ENCODE peak calls at places on chromosomes 12 and 14, in six cellular contexts. One of them, this sample, is unnamed.

GRCh38 chr14:104863923-104864266 is 1.2 kb upstream of the CEP170B start:
- DNase-seq in fibroblast of lung: no peak
- DNase-seq in H54: no peak
- DNase-seq in ovary: no peak
- DNase-seq in iris pigment epithelial cell: no peak
- DNase-seq in neural crest cell: no peak
- DNase-seq in this sample: no peak

GRCh38 chr12:54229624-54230212 is 40.9 kb upstream of the SMUG1 start:
- DNase-seq in fibroblast of lung: peak; percentile 96
- DNase-seq in H54: peak; percentile 71
- DNase-seq in ovary: no peak
- DNase-seq in iris pigment epithelial cell: peak; percentile 90
- DNase-seq in neural crest cell: no peak
- DNase-seq in this sample: no peak

GRCh38 chr12:46676797-46677520 is 148.8 kb downstream of the SLC38A4 start:
- DNase-seq in fibroblast of lung: no peak
- DNase-seq in H54: no peak
- DNase-seq in ovary: no peak
- DNase-seq in iris pigment epithelial cell: no peak
- DNase-seq in neural crest cell: no peak
- DNase-seq in this sample: no peak

GRCh38 chr12:115710104-115710564 is 567.4 kb downstream of the MED13L start:
- DNase-seq in fibroblast of lung: peak; percentile 74
- DNase-seq in H54: no peak
- DNase-seq in ovary: no peak
- DNase-seq in iris pigment epithelial cell: peak; percentile 63
- DNase-seq in neural crest cell: no peak
- DNase-seq in this sample: no peak

GRCh38 chr14:37145395-37145794 is 27.0 kb downstream of the SLC25A21 start:
- DNase-seq in fibroblast of lung: no peak
- DNase-seq in H54: no peak
- DNase-seq in ovary: no peak
- DNase-seq in iris pigment epithelial cell: no peak
- DNase-seq in neural crest cell: no peak
- DNase-seq in this sample: no peak

GRCh38 chr12:59403259-59403932 is 192.4 kb upstream of the SLC16A7 start:
- DNase-seq in fibroblast of lung: peak; percentile 91
- DNase-seq in H54: peak; percentile 6
- DNase-seq in ovary: peak; percentile 17
- DNase-seq in iris pigment epithelial cell: peak; percentile 78
- DNase-seq in neural crest cell: peak; percentile 48
- DNase-seq in this sample: no peak

GRCh38 chr14:85531594-85532391 is 1.8 kb downstream of the FLRT2 start:
- DNase-seq in fibroblast of lung: peak; percentile 86
- DNase-seq in H54: no peak
- DNase-seq in ovary: peak; percentile 82
- DNase-seq in iris pigment epithelial cell: peak; percentile 96
- DNase-seq in neural crest cell: peak; percentile 33
- DNase-seq in this sample: no peak

GRCh38 chr14:38189930-38190726 is 17.6 kb upstream of the SSTR1 start:
- DNase-seq in fibroblast of lung: no peak
- DNase-seq in H54: no peak
- DNase-seq in ovary: no peak
- DNase-seq in iris pigment epithelial cell: no peak
- DNase-seq in neural crest cell: no peak
- DNase-seq in this sample: no peak

GRCh38 chr12:179131-179884 is 34.6 kb downstream of the SLC6A12 start:
- DNase-seq in fibroblast of lung: no peak
- DNase-seq in H54: no peak
- DNase-seq in ovary: no peak
- DNase-seq in iris pigment epithelial cell: no peak
- DNase-seq in neural crest cell: no peak
- DNase-seq in this sample: no peak

GRCh38 chr12:40028296-40028695 is 77.6 kb downstream of the SLC2A13 start:
- DNase-seq in fibroblast of lung: no peak
- DNase-seq in H54: no peak
- DNase-seq in ovary: no peak
- DNase-seq in iris pigment epithelial cell: no peak
- DNase-seq in neural crest cell: no peak
- DNase-seq in this sample: no peak

GRCh38 chr12:116172224-116172849 is 105.2 kb downstream of the MED13L start:
- DNase-seq in fibroblast of lung: no peak
- DNase-seq in H54: no peak
- DNase-seq in ovary: no peak
- DNase-seq in iris pigment epithelial cell: no peak
- DNase-seq in neural crest cell: no peak
- DNase-seq in this sample: peak; percentile 5

GRCh38 chr12:87866602-87867292 is 162.5 kb downstream of the C12orf50 start:
- DNase-seq in fibroblast of lung: peak; percentile 38
- DNase-seq in H54: no peak
- DNase-seq in ovary: no peak
- DNase-seq in iris pigment epithelial cell: peak; percentile 34
- DNase-seq in neural crest cell: no peak
- DNase-seq in this sample: no peak

GRCh38 chr14:96582995-96583394 is 80.8 kb downstream of the PAPOLA start:
- DNase-seq in fibroblast of lung: no peak
- DNase-seq in H54: no peak
- DNase-seq in ovary: no peak
- DNase-seq in iris pigment epithelial cell: no peak
- DNase-seq in neural crest cell: no peak
- DNase-seq in this sample: no peak

GRCh38 chr12:2481951-2482350 is 312.8 kb upstream of the FKBP4 start:
- DNase-seq in fibroblast of lung: no peak
- DNase-seq in H54: no peak
- DNase-seq in ovary: no peak
- DNase-seq in iris pigment epithelial cell: no peak
- DNase-seq in neural crest cell: no peak
- DNase-seq in this sample: no peak

This sample was measured in activated T-helper 9 cell treated with anti-CD3 and anti-CD28 coated beads, Interleukin-2, amount 50 U/mL, for 16 hours.